ENCODE peak calls at places on chromosomes 7 and 10, in eight cellular contexts. One of them, this sample, is unnamed.

GRCh38 chr10:15842493-15843169 is 17.7 kb downstream of the MINDY3 start:
- DNase-seq in CD4-positive, alpha-beta T cell: no peak
- DNase-seq in T-helper 9 cell: no peak
- DNase-seq in NCI-H1092: no peak
- DNase-seq in HFF-Myc: no peak
- DNase-seq in pancreas: no peak
- DNase-seq in hippocampal formation: no peak
- DNase-seq in activated CD4-positive, alpha-beta T cell treated with anti-CD3 and anti-CD28 coated beads, Interleukin-2, amount 10 ng/mL, durations not matched to agents 7 days and 5 days: no peak
- DNase-seq in this sample: no peak

GRCh38 chr7:34130558-34131285 is 225.4 kb downstream of the BMPER start:
- DNase-seq in CD4-positive, alpha-beta T cell: no peak
- DNase-seq in T-helper 9 cell: no peak
- DNase-seq in NCI-H1092: no peak
- DNase-seq in HFF-Myc: no peak
- DNase-seq in pancreas: no peak
- DNase-seq in hippocampal formation: no peak
- DNase-seq in activated CD4-positive, alpha-beta T cell treated with anti-CD3 and anti-CD28 coated beads, Interleukin-2, amount 10 ng/mL, durations not matched to agents 7 days and 5 days: no peak
- DNase-seq in this sample: no peak

GRCh38 chr7:46943996-46944395 is 637.9 kb downstream of the TNS3 start:
- DNase-seq in CD4-positive, alpha-beta T cell: no peak
- DNase-seq in T-helper 9 cell: no peak
- DNase-seq in NCI-H1092: no peak
- DNase-seq in HFF-Myc: no peak
- DNase-seq in pancreas: no peak
- DNase-seq in hippocampal formation: no peak
- DNase-seq in activated CD4-positive, alpha-beta T cell treated with anti-CD3 and anti-CD28 coated beads, Interleukin-2, amount 10 ng/mL, durations not matched to agents 7 days and 5 days: no peak
- DNase-seq in this sample: no peak

GRCh38 chr7:15291707-15292106 is 270.1 kb downstream of the AGMO start:
- DNase-seq in CD4-positive, alpha-beta T cell: no peak
- DNase-seq in T-helper 9 cell: no peak
- DNase-seq in NCI-H1092: peak
- DNase-seq in HFF-Myc: no peak
- DNase-seq in pancreas: no peak
- DNase-seq in hippocampal formation: no peak
- DNase-seq in activated CD4-positive, alpha-beta T cell treated with anti-CD3 and anti-CD28 coated beads, Interleukin-2, amount 10 ng/mL, durations not matched to agents 7 days and 5 days: no peak
- DNase-seq in this sample: no peak

GRCh38 chr7:129698516-129699418 is 87.2 kb downstream of the NRF1 start:
- DNase-seq in CD4-positive, alpha-beta T cell: no peak
- DNase-seq in T-helper 9 cell: no peak
- DNase-seq in NCI-H1092: no peak
- DNase-seq in HFF-Myc: no peak
- DNase-seq in pancreas: no peak
- DNase-seq in hippocampal formation: no peak
- DNase-seq in activated CD4-positive, alpha-beta T cell treated with anti-CD3 and anti-CD28 coated beads, Interleukin-2, amount 10 ng/mL, durations not matched to agents 7 days and 5 days: no peak
- DNase-seq in this sample: no peak

GRCh38 chr7:34165466-34165865 is 260.1 kb downstream of the BMPER start:
- DNase-seq in CD4-positive, alpha-beta T cell: no peak
- DNase-seq in T-helper 9 cell: no peak
- DNase-seq in NCI-H1092: no peak
- DNase-seq in HFF-Myc: no peak
- DNase-seq in pancreas: no peak
- DNase-seq in hippocampal formation: peak
- DNase-seq in activated CD4-positive, alpha-beta T cell treated with anti-CD3 and anti-CD28 coated beads, Interleukin-2, amount 10 ng/mL, durations not matched to agents 7 days and 5 days: no peak
- DNase-seq in this sample: no peak

GRCh38 chr7:143239822-143240221 is 18.0 kb downstream of the TAS2R40 start:
- DNase-seq in CD4-positive, alpha-beta T cell: no peak
- DNase-seq in T-helper 9 cell: no peak
- DNase-seq in NCI-H1092: no peak
- DNase-seq in HFF-Myc: no peak
- DNase-seq in pancreas: no peak
- DNase-seq in hippocampal formation: no peak
- DNase-seq in activated CD4-positive, alpha-beta T cell treated with anti-CD3 and anti-CD28 coated beads, Interleukin-2, amount 10 ng/mL, durations not matched to agents 7 days and 5 days: no peak
- DNase-seq in this sample: no peak

GRCh38 chr10:104577171-104577570 is 63.9 kb upstream of the SORCS3 start:
- DNase-seq in CD4-positive, alpha-beta T cell: no peak
- DNase-seq in T-helper 9 cell: no peak
- DNase-seq in NCI-H1092: no peak
- DNase-seq in HFF-Myc: no peak
- DNase-seq in pancreas: no peak
- DNase-seq in hippocampal formation: no peak
- DNase-seq in activated CD4-positive, alpha-beta T cell treated with anti-CD3 and anti-CD28 coated beads, Interleukin-2, amount 10 ng/mL, durations not matched to agents 7 days and 5 days: no peak
- DNase-seq in this sample: no peak

GRCh38 chr10:74092372-74092771 is 58.3 kb downstream of the AP3M1 start:
- DNase-seq in CD4-positive, alpha-beta T cell: no peak
- DNase-seq in T-helper 9 cell: no peak
- DNase-seq in NCI-H1092: no peak
- DNase-seq in HFF-Myc: no peak
- DNase-seq in pancreas: no peak
- DNase-seq in hippocampal formation: no peak
- DNase-seq in activated CD4-positive, alpha-beta T cell treated with anti-CD3 and anti-CD28 coated beads, Interleukin-2, amount 10 ng/mL, durations not matched to agents 7 days and 5 days: no peak
- DNase-seq in this sample: no peak

GRCh38 chr10:107834706-107835105 is 670.2 kb upstream of the SORCS1 start:
- DNase-seq in CD4-positive, alpha-beta T cell: no peak
- DNase-seq in T-helper 9 cell: no peak
- DNase-seq in NCI-H1092: no peak
- DNase-seq in HFF-Myc: no peak
- DNase-seq in pancreas: no peak
- DNase-seq in hippocampal formation: no peak
- DNase-seq in activated CD4-positive, alpha-beta T cell treated with anti-CD3 and anti-CD28 coated beads, Interleukin-2, amount 10 ng/mL, durations not matched to agents 7 days and 5 days: no peak
- DNase-seq in this sample: no peak

GRCh38 chr7:150754950-150755349 is 17.7 kb downstream of the GIMAP5 start:
- DNase-seq in CD4-positive, alpha-beta T cell: no peak
- DNase-seq in T-helper 9 cell: no peak
- DNase-seq in NCI-H1092: no peak
- DNase-seq in HFF-Myc: no peak
- DNase-seq in pancreas: no peak
- DNase-seq in hippocampal formation: no peak
- DNase-seq in activated CD4-positive, alpha-beta T cell treated with anti-CD3 and anti-CD28 coated beads, Interleukin-2, amount 10 ng/mL, durations not matched to agents 7 days and 5 days: no peak
- DNase-seq in this sample: no peak

GRCh38 chr7:55253188-55253587 is 111.9 kb upstream of the LANCL2 start:
- DNase-seq in CD4-positive, alpha-beta T cell: no peak
- DNase-seq in T-helper 9 cell: no peak
- DNase-seq in NCI-H1092: no peak
- DNase-seq in HFF-Myc: no peak
- DNase-seq in pancreas: no peak
- DNase-seq in hippocampal formation: no peak
- DNase-seq in activated CD4-positive, alpha-beta T cell treated with anti-CD3 and anti-CD28 coated beads, Interleukin-2, amount 10 ng/mL, durations not matched to agents 7 days and 5 days: no peak
- DNase-seq in this sample: no peak

GRCh38 chr10:34524369-34525091 is 290.6 kb downstream of the PARD3 start:
- DNase-seq in CD4-positive, alpha-beta T cell: no peak
- DNase-seq in T-helper 9 cell: no peak
- DNase-seq in NCI-H1092: no peak
- DNase-seq in HFF-Myc: no peak
- DNase-seq in pancreas: no peak
- DNase-seq in hippocampal formation: no peak
- DNase-seq in activated CD4-positive, alpha-beta T cell treated with anti-CD3 and anti-CD28 coated beads, Interleukin-2, amount 10 ng/mL, durations not matched to agents 7 days and 5 days: no peak
- DNase-seq in this sample: no peak

GRCh38 chr10:15333909-15334649 is 37.0 kb downstream of the FAM171A1 start:
- DNase-seq in CD4-positive, alpha-beta T cell: no peak
- DNase-seq in T-helper 9 cell: no peak
- DNase-seq in NCI-H1092: no peak
- DNase-seq in HFF-Myc: no peak
- DNase-seq in pancreas: no peak
- DNase-seq in hippocampal formation: no peak
- DNase-seq in activated CD4-positive, alpha-beta T cell treated with anti-CD3 and anti-CD28 coated beads, Interleukin-2, amount 10 ng/mL, durations not matched to agents 7 days and 5 days: no peak
- DNase-seq in this sample: no peak